ENCODE peak calls at places on chromosomes 2 and 18, in seven cellular contexts. One of them, this sample, is unnamed.
A peak's percentile ranks its signal among the peaks of the same experiment; 100 is the strongest.

GRCh38 chr2:171347591-171348032 is 86.2 kb downstream of the METTL8 start:
- DNase-seq in activated CD4-positive, alpha-beta memory T cell treated with anti-CD3 and anti-CD28 coated beads, Interleukin-2, amount 10 ng/mL, durations not matched to agents 7 days and 5 days: no peak
- DNase-seq in endothelial cell: no peak
- DNase-seq in anterior cingulate cortex: no peak
- DNase-seq in naive B cell: no peak
- DNase-seq in NCI-H1105 treated with DMSO at 0.1 percent for 48 hours: no peak
- DNase-seq in NCI-H2081: no peak
- DNase-seq in this sample: peak; percentile 50

GRCh38 chr2:177553176-177553909 is 160.8 kb downstream of the AGPS start:
- DNase-seq in activated CD4-positive, alpha-beta memory T cell treated with anti-CD3 and anti-CD28 coated beads, Interleukin-2, amount 10 ng/mL, durations not matched to agents 7 days and 5 days: no peak
- DNase-seq in endothelial cell: no peak
- DNase-seq in anterior cingulate cortex: no peak
- DNase-seq in naive B cell: no peak
- DNase-seq in NCI-H1105 treated with DMSO at 0.1 percent for 48 hours: peak; percentile 41
- DNase-seq in NCI-H2081: peak; percentile 49
- DNase-seq in this sample: peak; percentile 62

GRCh38 chr18:23879966-23880565 is 134.5 kb upstream of the TTC39C start:
- DNase-seq in activated CD4-positive, alpha-beta memory T cell treated with anti-CD3 and anti-CD28 coated beads, Interleukin-2, amount 10 ng/mL, durations not matched to agents 7 days and 5 days: no peak
- DNase-seq in endothelial cell: no peak
- DNase-seq in anterior cingulate cortex: no peak
- DNase-seq in naive B cell: no peak
- DNase-seq in NCI-H1105 treated with DMSO at 0.1 percent for 48 hours: no peak
- DNase-seq in NCI-H2081: no peak
- DNase-seq in this sample: no peak

GRCh38 chr2:13821255-13821880 is 811.1 kb upstream of the LRATD1 start:
- DNase-seq in activated CD4-positive, alpha-beta memory T cell treated with anti-CD3 and anti-CD28 coated beads, Interleukin-2, amount 10 ng/mL, durations not matched to agents 7 days and 5 days: no peak
- DNase-seq in endothelial cell: no peak
- DNase-seq in anterior cingulate cortex: no peak
- DNase-seq in naive B cell: no peak
- DNase-seq in NCI-H1105 treated with DMSO at 0.1 percent for 48 hours: no peak
- DNase-seq in NCI-H2081: no peak
- DNase-seq in this sample: no peak

GRCh38 chr18:48634975-48635374 is 96.1 kb downstream of the CTIF start:
- DNase-seq in activated CD4-positive, alpha-beta memory T cell treated with anti-CD3 and anti-CD28 coated beads, Interleukin-2, amount 10 ng/mL, durations not matched to agents 7 days and 5 days: no peak
- DNase-seq in endothelial cell: no peak
- DNase-seq in anterior cingulate cortex: no peak
- DNase-seq in naive B cell: no peak
- DNase-seq in NCI-H1105 treated with DMSO at 0.1 percent for 48 hours: no peak
- DNase-seq in NCI-H2081: no peak
- DNase-seq in this sample: no peak

GRCh38 chr2:128410035-128410757 is 91.5 kb upstream of the HS6ST1 start:
- DNase-seq in activated CD4-positive, alpha-beta memory T cell treated with anti-CD3 and anti-CD28 coated beads, Interleukin-2, amount 10 ng/mL, durations not matched to agents 7 days and 5 days: peak; percentile 9
- DNase-seq in endothelial cell: no peak
- DNase-seq in anterior cingulate cortex: no peak
- DNase-seq in naive B cell: no peak
- DNase-seq in NCI-H1105 treated with DMSO at 0.1 percent for 48 hours: no peak
- DNase-seq in NCI-H2081: no peak
- DNase-seq in this sample: no peak

GRCh38 chr2:167265004-167265403 is 376.7 kb downstream of the XIRP2 start:
- DNase-seq in activated CD4-positive, alpha-beta memory T cell treated with anti-CD3 and anti-CD28 coated beads, Interleukin-2, amount 10 ng/mL, durations not matched to agents 7 days and 5 days: no peak
- DNase-seq in endothelial cell: no peak
- DNase-seq in anterior cingulate cortex: no peak
- DNase-seq in naive B cell: no peak
- DNase-seq in NCI-H1105 treated with DMSO at 0.1 percent for 48 hours: no peak
- DNase-seq in NCI-H2081: no peak
- DNase-seq in this sample: no peak

GRCh38 chr18:3816601-3817363 is 366.8 kb downstream of the TGIF1 start:
- DNase-seq in activated CD4-positive, alpha-beta memory T cell treated with anti-CD3 and anti-CD28 coated beads, Interleukin-2, amount 10 ng/mL, durations not matched to agents 7 days and 5 days: no peak
- DNase-seq in endothelial cell: no peak
- DNase-seq in anterior cingulate cortex: no peak
- DNase-seq in naive B cell: no peak
- DNase-seq in NCI-H1105 treated with DMSO at 0.1 percent for 48 hours: no peak
- DNase-seq in NCI-H2081: no peak
- DNase-seq in this sample: no peak

GRCh38 chr2:61177727-61178549 is 15.9 kb downstream of the C2orf74 start:
- DNase-seq in activated CD4-positive, alpha-beta memory T cell treated with anti-CD3 and anti-CD28 coated beads, Interleukin-2, amount 10 ng/mL, durations not matched to agents 7 days and 5 days: peak; percentile 48
- DNase-seq in endothelial cell: peak; percentile 33
- DNase-seq in anterior cingulate cortex: no peak
- DNase-seq in naive B cell: peak; percentile 34
- DNase-seq in NCI-H1105 treated with DMSO at 0.1 percent for 48 hours: no peak
- DNase-seq in NCI-H2081: no peak
- DNase-seq in this sample: no peak

GRCh38 chr2:234447189-234447588 is 49.7 kb downstream of the ARL4C start:
- DNase-seq in activated CD4-positive, alpha-beta memory T cell treated with anti-CD3 and anti-CD28 coated beads, Interleukin-2, amount 10 ng/mL, durations not matched to agents 7 days and 5 days: no peak
- DNase-seq in endothelial cell: no peak
- DNase-seq in anterior cingulate cortex: no peak
- DNase-seq in naive B cell: no peak
- DNase-seq in NCI-H1105 treated with DMSO at 0.1 percent for 48 hours: no peak
- DNase-seq in NCI-H2081: no peak
- DNase-seq in this sample: no peak

GRCh38 chr2:109649736-109650695 is 35.9 kb downstream of the SOWAHC start:
- DNase-seq in activated CD4-positive, alpha-beta memory T cell treated with anti-CD3 and anti-CD28 coated beads, Interleukin-2, amount 10 ng/mL, durations not matched to agents 7 days and 5 days: no peak
- DNase-seq in endothelial cell: no peak
- DNase-seq in anterior cingulate cortex: no peak
- DNase-seq in naive B cell: no peak
- DNase-seq in NCI-H1105 treated with DMSO at 0.1 percent for 48 hours: no peak
- DNase-seq in NCI-H2081: no peak
- DNase-seq in this sample: no peak

GRCh38 chr18:27954226-27954625 is 222.7 kb downstream of the CDH2 start:
- DNase-seq in activated CD4-positive, alpha-beta memory T cell treated with anti-CD3 and anti-CD28 coated beads, Interleukin-2, amount 10 ng/mL, durations not matched to agents 7 days and 5 days: no peak
- DNase-seq in endothelial cell: no peak
- DNase-seq in anterior cingulate cortex: no peak
- DNase-seq in naive B cell: no peak
- DNase-seq in NCI-H1105 treated with DMSO at 0.1 percent for 48 hours: no peak
- DNase-seq in NCI-H2081: no peak
- DNase-seq in this sample: no peak

GRCh38 chr18:27608742-27609141 is 423.6 kb upstream of the CHST9 start:
- DNase-seq in activated CD4-positive, alpha-beta memory T cell treated with anti-CD3 and anti-CD28 coated beads, Interleukin-2, amount 10 ng/mL, durations not matched to agents 7 days and 5 days: no peak
- DNase-seq in endothelial cell: peak; percentile 15
- DNase-seq in anterior cingulate cortex: no peak
- DNase-seq in naive B cell: no peak
- DNase-seq in NCI-H1105 treated with DMSO at 0.1 percent for 48 hours: no peak
- DNase-seq in NCI-H2081: no peak
- DNase-seq in this sample: no peak

GRCh38 chr2:120541972-120542670 is 193.5 kb upstream of the GLI2 start:
- DNase-seq in activated CD4-positive, alpha-beta memory T cell treated with anti-CD3 and anti-CD28 coated beads, Interleukin-2, amount 10 ng/mL, durations not matched to agents 7 days and 5 days: no peak
- DNase-seq in endothelial cell: no peak
- DNase-seq in anterior cingulate cortex: no peak
- DNase-seq in naive B cell: no peak
- DNase-seq in NCI-H1105 treated with DMSO at 0.1 percent for 48 hours: no peak
- DNase-seq in NCI-H2081: no peak
- DNase-seq in this sample: no peak

GRCh38 chr2:218003265-218003950 is 613 bp upstream of the TNS1 start:
- DNase-seq in activated CD4-positive, alpha-beta memory T cell treated with anti-CD3 and anti-CD28 coated beads, Interleukin-2, amount 10 ng/mL, durations not matched to agents 7 days and 5 days: no peak
- DNase-seq in endothelial cell: no peak
- DNase-seq in anterior cingulate cortex: no peak
- DNase-seq in naive B cell: no peak
- DNase-seq in NCI-H1105 treated with DMSO at 0.1 percent for 48 hours: no peak
- DNase-seq in NCI-H2081: no peak
- DNase-seq in this sample: no peak

GRCh38 chr2:11500702-11501303 is 33.0 kb upstream of the GREB1 start:
- DNase-seq in activated CD4-positive, alpha-beta memory T cell treated with anti-CD3 and anti-CD28 coated beads, Interleukin-2, amount 10 ng/mL, durations not matched to agents 7 days and 5 days: no peak
- DNase-seq in endothelial cell: no peak
- DNase-seq in anterior cingulate cortex: no peak
- DNase-seq in naive B cell: no peak
- DNase-seq in NCI-H1105 treated with DMSO at 0.1 percent for 48 hours: no peak
- DNase-seq in NCI-H2081: no peak
- DNase-seq in this sample: peak; percentile 60

GRCh38 chr2:118589726-118590125 is 257.7 kb downstream of the EN1 start:
- DNase-seq in activated CD4-positive, alpha-beta memory T cell treated with anti-CD3 and anti-CD28 coated beads, Interleukin-2, amount 10 ng/mL, durations not matched to agents 7 days and 5 days: no peak
- DNase-seq in endothelial cell: no peak
- DNase-seq in anterior cingulate cortex: no peak
- DNase-seq in naive B cell: no peak
- DNase-seq in NCI-H1105 treated with DMSO at 0.1 percent for 48 hours: no peak
- DNase-seq in NCI-H2081: no peak
- DNase-seq in this sample: no peak

GRCh38 chr18:39596891-39597290 is 2031.3 kb upstream of the CELF4 start:
- DNase-seq in activated CD4-positive, alpha-beta memory T cell treated with anti-CD3 and anti-CD28 coated beads, Interleukin-2, amount 10 ng/mL, durations not matched to agents 7 days and 5 days: no peak
- DNase-seq in endothelial cell: no peak
- DNase-seq in anterior cingulate cortex: no peak
- DNase-seq in naive B cell: no peak
- DNase-seq in NCI-H1105 treated with DMSO at 0.1 percent for 48 hours: no peak
- DNase-seq in NCI-H2081: no peak
- DNase-seq in this sample: peak; percentile 60

GRCh38 chr2:240624011-240624949 is 1.0 kb upstream of the GPR35 start:
- DNase-seq in activated CD4-positive, alpha-beta memory T cell treated with anti-CD3 and anti-CD28 coated beads, Interleukin-2, amount 10 ng/mL, durations not matched to agents 7 days and 5 days: no peak
- DNase-seq in endothelial cell: no peak
- DNase-seq in anterior cingulate cortex: no peak
- DNase-seq in naive B cell: no peak
- DNase-seq in NCI-H1105 treated with DMSO at 0.1 percent for 48 hours: no peak
- DNase-seq in NCI-H2081: no peak
- DNase-seq in this sample: no peak

GRCh38 chr2:241768251-241768711 is 8.3 kb upstream of the GAL3ST2 start:
- DNase-seq in activated CD4-positive, alpha-beta memory T cell treated with anti-CD3 and anti-CD28 coated beads, Interleukin-2, amount 10 ng/mL, durations not matched to agents 7 days and 5 days: peak; percentile 13
- DNase-seq in endothelial cell: no peak
- DNase-seq in anterior cingulate cortex: no peak
- DNase-seq in naive B cell: no peak
- DNase-seq in NCI-H1105 treated with DMSO at 0.1 percent for 48 hours: no peak
- DNase-seq in NCI-H2081: no peak
- DNase-seq in this sample: no peak

GRCh38 chr2:40127890-40128548 is 323.9 kb downstream of the SLC8A1 start:
- DNase-seq in activated CD4-positive, alpha-beta memory T cell treated with anti-CD3 and anti-CD28 coated beads, Interleukin-2, amount 10 ng/mL, durations not matched to agents 7 days and 5 days: no peak
- DNase-seq in endothelial cell: no peak
- DNase-seq in anterior cingulate cortex: no peak
- DNase-seq in naive B cell: no peak
- DNase-seq in NCI-H1105 treated with DMSO at 0.1 percent for 48 hours: no peak
- DNase-seq in NCI-H2081: no peak
- DNase-seq in this sample: no peak

GRCh38 chr2:25401307-25402021 is 59.7 kb upstream of the DNMT3A start:
- DNase-seq in activated CD4-positive, alpha-beta memory T cell treated with anti-CD3 and anti-CD28 coated beads, Interleukin-2, amount 10 ng/mL, durations not matched to agents 7 days and 5 days: no peak
- DNase-seq in endothelial cell: no peak
- DNase-seq in anterior cingulate cortex: no peak
- DNase-seq in naive B cell: no peak
- DNase-seq in NCI-H1105 treated with DMSO at 0.1 percent for 48 hours: peak; percentile 91
- DNase-seq in NCI-H2081: peak; percentile 98
- DNase-seq in this sample: no peak

GRCh38 chr2:130865401-130865800 is 28.7 kb downstream of the ARHGEF4 start:
- DNase-seq in activated CD4-positive, alpha-beta memory T cell treated with anti-CD3 and anti-CD28 coated beads, Interleukin-2, amount 10 ng/mL, durations not matched to agents 7 days and 5 days: no peak
- DNase-seq in endothelial cell: no peak
- DNase-seq in anterior cingulate cortex: no peak
- DNase-seq in naive B cell: no peak
- DNase-seq in NCI-H1105 treated with DMSO at 0.1 percent for 48 hours: no peak
- DNase-seq in NCI-H2081: no peak
- DNase-seq in this sample: no peak

GRCh38 chr2:73999881-74000597 is 15.3 kb downstream of the TET3 start:
- DNase-seq in activated CD4-positive, alpha-beta memory T cell treated with anti-CD3 and anti-CD28 coated beads, Interleukin-2, amount 10 ng/mL, durations not matched to agents 7 days and 5 days: no peak
- DNase-seq in endothelial cell: no peak
- DNase-seq in anterior cingulate cortex: peak; percentile 53
- DNase-seq in naive B cell: no peak
- DNase-seq in NCI-H1105 treated with DMSO at 0.1 percent for 48 hours: no peak
- DNase-seq in NCI-H2081: no peak
- DNase-seq in this sample: no peak

GRCh38 chr2:65057391-65058052 is 1.3 kb downstream of the CEP68 start:
- DNase-seq in activated CD4-positive, alpha-beta memory T cell treated with anti-CD3 and anti-CD28 coated beads, Interleukin-2, amount 10 ng/mL, durations not matched to agents 7 days and 5 days: peak; percentile 65
- DNase-seq in endothelial cell: no peak
- DNase-seq in anterior cingulate cortex: no peak
- DNase-seq in naive B cell: peak; percentile 25
- DNase-seq in NCI-H1105 treated with DMSO at 0.1 percent for 48 hours: peak; percentile 42
- DNase-seq in NCI-H2081: peak; percentile 48
- DNase-seq in this sample: no peak